ENCODE peak calls at places on chromosomes 13 and 19, in five cellular contexts. One of them, this sample, is unnamed.

GRCh38 chr19:13001502-13002388 is 6.5 kb downstream of the NFIX start:
- DNase-seq in breast epithelium: peak; percentile 80
- DNase-seq in H1: no peak
- DNase-seq in heart left ventricle: peak; percentile 76
- DNase-seq in PC-9: no peak
- DNase-seq in this sample: no peak

GRCh38 chr13:30718661-30719520 is 16.5 kb upstream of the ALOX5AP start:
- DNase-seq in breast epithelium: no peak
- DNase-seq in H1: no peak
- DNase-seq in heart left ventricle: no peak
- DNase-seq in PC-9: peak; percentile 29
- DNase-seq in this sample: no peak

GRCh38 chr19:49814010-49814409 is 918 bp upstream of the FUZ start:
- DNase-seq in breast epithelium: no peak
- DNase-seq in H1: no peak
- DNase-seq in heart left ventricle: no peak
- DNase-seq in PC-9: no peak
- DNase-seq in this sample: no peak

GRCh38 chr13:35865341-35866240 is 265.6 kb downstream of the DCLK1 start:
- DNase-seq in breast epithelium: no peak
- DNase-seq in H1: no peak
- DNase-seq in heart left ventricle: no peak
- DNase-seq in PC-9: no peak
- DNase-seq in this sample: no peak

GRCh38 chr19:22784051-22784450 is at the start of gene ZNF99:
- DNase-seq in breast epithelium: peak; percentile 81
- DNase-seq in H1: no peak
- DNase-seq in heart left ventricle: peak; percentile 71
- DNase-seq in PC-9: no peak
- DNase-seq in this sample: no peak

GRCh38 chr19:1000095-1000494 is at the start of gene GRIN3B:
- DNase-seq in breast epithelium: peak; percentile 69
- DNase-seq in H1: peak; percentile 89
- DNase-seq in heart left ventricle: peak; percentile 57
- DNase-seq in PC-9: peak; percentile 59
- DNase-seq in this sample: no peak

GRCh38 chr13:96925869-96926628 is 68.2 kb downstream of the OXGR1 start:
- DNase-seq in breast epithelium: no peak
- DNase-seq in H1: no peak
- DNase-seq in heart left ventricle: no peak
- DNase-seq in PC-9: no peak
- DNase-seq in this sample: no peak

GRCh38 chr19:11131471-11131870 is 24.1 kb downstream of the SPC24 start:
- DNase-seq in breast epithelium: no peak
- DNase-seq in H1: no peak
- DNase-seq in heart left ventricle: no peak
- DNase-seq in PC-9: no peak
- DNase-seq in this sample: no peak

GRCh38 chr13:59996461-59996860 is 167.3 kb downstream of the DIAPH3 start:
- DNase-seq in breast epithelium: no peak
- DNase-seq in H1: no peak
- DNase-seq in heart left ventricle: no peak
- DNase-seq in PC-9: no peak
- DNase-seq in this sample: no peak

GRCh38 chr13:44934724-44935123 is 54.5 kb downstream of the NUFIP1 start:
- DNase-seq in breast epithelium: no peak
- DNase-seq in H1: no peak
- DNase-seq in heart left ventricle: no peak
- DNase-seq in PC-9: no peak
- DNase-seq in this sample: no peak

GRCh38 chr13:97339019-97339988 is 94.7 kb upstream of the RAP2A start:
- DNase-seq in breast epithelium: no peak
- DNase-seq in H1: no peak
- DNase-seq in heart left ventricle: peak; percentile 71
- DNase-seq in PC-9: no peak
- DNase-seq in this sample: no peak

GRCh38 chr13:99289265-99289664 is 17.9 kb downstream of the GPR183 start:
- DNase-seq in breast epithelium: no peak
- DNase-seq in H1: no peak
- DNase-seq in heart left ventricle: no peak
- DNase-seq in PC-9: no peak
- DNase-seq in this sample: no peak

GRCh38 chr13:30346159-30346788 is 38.9 kb upstream of the KATNAL1 start:
- DNase-seq in breast epithelium: no peak
- DNase-seq in H1: no peak
- DNase-seq in heart left ventricle: no peak
- DNase-seq in PC-9: peak; percentile 39
- DNase-seq in this sample: no peak

GRCh38 chr13:32783067-32783466 is 196.8 kb downstream of the PDS5B start:
- DNase-seq in breast epithelium: no peak
- DNase-seq in H1: no peak
- DNase-seq in heart left ventricle: no peak
- DNase-seq in PC-9: no peak
- DNase-seq in this sample: no peak

GRCh38 chr13:110334841-110335490 is 27.9 kb downstream of the COL4A2 start:
- DNase-seq in breast epithelium: peak; percentile 28
- DNase-seq in H1: no peak
- DNase-seq in heart left ventricle: no peak
- DNase-seq in PC-9: no peak
- DNase-seq in this sample: no peak

GRCh38 chr13:31896427-31896826 is 135.1 kb upstream of the FRY start:
- DNase-seq in breast epithelium: no peak
- DNase-seq in H1: no peak
- DNase-seq in heart left ventricle: peak; percentile 35
- DNase-seq in PC-9: no peak
- DNase-seq in this sample: no peak

GRCh38 chr13:100506154-100506553 is 82.4 kb downstream of the GGACT start:
- DNase-seq in breast epithelium: no peak
- DNase-seq in H1: no peak
- DNase-seq in heart left ventricle: no peak
- DNase-seq in PC-9: no peak
- DNase-seq in this sample: no peak

GRCh38 chr19:16233081-16233776 is 35.5 kb downstream of the AP1M1 start:
- DNase-seq in breast epithelium: no peak
- DNase-seq in H1: no peak
- DNase-seq in heart left ventricle: no peak
- DNase-seq in PC-9: no peak
- DNase-seq in this sample: no peak

GRCh38 chr19:34925278-34925855 is 1.3 kb upstream of the ZNF30 start:
- DNase-seq in breast epithelium: no peak
- DNase-seq in H1: no peak
- DNase-seq in heart left ventricle: no peak
- DNase-seq in PC-9: no peak
- DNase-seq in this sample: no peak

GRCh38 chr13:40445557-40445990 is 220.9 kb downstream of the FOXO1 start:
- DNase-seq in breast epithelium: no peak
- DNase-seq in H1: no peak
- DNase-seq in heart left ventricle: peak; percentile 78
- DNase-seq in PC-9: peak; percentile 67
- DNase-seq in this sample: no peak

GRCh38 chr13:20489185-20489820 is 36.4 kb downstream of the CRYL1 start:
- DNase-seq in breast epithelium: no peak
- DNase-seq in H1: no peak
- DNase-seq in heart left ventricle: no peak
- DNase-seq in PC-9: peak; percentile 61
- DNase-seq in this sample: no peak

GRCh38 chr13:112710855-112711527 is 21.2 kb downstream of the ATP11A start:
- DNase-seq in breast epithelium: no peak
- DNase-seq in H1: no peak
- DNase-seq in heart left ventricle: no peak
- DNase-seq in PC-9: no peak
- DNase-seq in this sample: no peak

GRCh38 chr13:42363941-42364612 is 92.1 kb downstream of the AKAP11 start:
- DNase-seq in breast epithelium: no peak
- DNase-seq in H1: no peak
- DNase-seq in heart left ventricle: no peak
- DNase-seq in PC-9: peak; percentile 2
- DNase-seq in this sample: no peak

GRCh38 chr13:99805361-99805760 is 166.2 kb downstream of the ZIC5 start:
- DNase-seq in breast epithelium: no peak
- DNase-seq in H1: peak; percentile 51
- DNase-seq in heart left ventricle: no peak
- DNase-seq in PC-9: no peak
- DNase-seq in this sample: no peak

GRCh38 chr19:56170261-56170660 is 5.5 kb upstream of the GALP start:
- DNase-seq in breast epithelium: no peak
- DNase-seq in H1: no peak
- DNase-seq in heart left ventricle: peak; percentile 35
- DNase-seq in PC-9: peak; percentile 67
- DNase-seq in this sample: no peak

GRCh38 chr13:33230178-33230881 is 55.2 kb downstream of the STARD13 start:
- DNase-seq in breast epithelium: no peak
- DNase-seq in H1: no peak
- DNase-seq in heart left ventricle: no peak
- DNase-seq in PC-9: no peak
- DNase-seq in this sample: no peak

GRCh38 chr19:40264314-40265054 is 20.7 kb downstream of the AKT2 start:
- DNase-seq in breast epithelium: no peak
- DNase-seq in H1: no peak
- DNase-seq in heart left ventricle: no peak
- DNase-seq in PC-9: no peak
- DNase-seq in this sample: no peak

GRCh38 chr13:99501952-99502310 is 659 bp downstream of the TM9SF2 start:
- DNase-seq in breast epithelium: no peak
- DNase-seq in H1: no peak
- DNase-seq in heart left ventricle: peak; percentile 22
- DNase-seq in PC-9: no peak
- DNase-seq in this sample: no peak

GRCh38 chr19:11587302-11587972 is 9.8 kb upstream of the ZNF627 start:
- DNase-seq in breast epithelium: peak; percentile 76
- DNase-seq in H1: peak; percentile 97
- DNase-seq in heart left ventricle: peak; percentile 78
- DNase-seq in PC-9: peak; percentile 76
- DNase-seq in this sample: peak; percentile 84

GRCh38 chr13:113903361-113903760 is 39.5 kb upstream of the GAS6 start:
- DNase-seq in breast epithelium: peak; percentile 55
- DNase-seq in H1: no peak
- DNase-seq in heart left ventricle: no peak
- DNase-seq in PC-9: no peak
- DNase-seq in this sample: peak; percentile 32

GRCh38 chr19:48940902-48941301 is 7.4 kb downstream of the DHDH start:
- DNase-seq in breast epithelium: no peak
- DNase-seq in H1: no peak
- DNase-seq in heart left ventricle: no peak
- DNase-seq in PC-9: no peak
- DNase-seq in this sample: no peak

GRCh38 chr13:89465366-89465765 is 1794.2 kb downstream of the SLITRK5 start:
- DNase-seq in breast epithelium: no peak
- DNase-seq in H1: no peak
- DNase-seq in heart left ventricle: no peak
- DNase-seq in PC-9: no peak
- DNase-seq in this sample: no peak

GRCh38 chr19:8257052-8257443 is 47.9 kb downstream of the CERS4 start:
- DNase-seq in breast epithelium: no peak
- DNase-seq in H1: peak; percentile 65
- DNase-seq in heart left ventricle: no peak
- DNase-seq in PC-9: no peak
- DNase-seq in this sample: no peak

DNA sequence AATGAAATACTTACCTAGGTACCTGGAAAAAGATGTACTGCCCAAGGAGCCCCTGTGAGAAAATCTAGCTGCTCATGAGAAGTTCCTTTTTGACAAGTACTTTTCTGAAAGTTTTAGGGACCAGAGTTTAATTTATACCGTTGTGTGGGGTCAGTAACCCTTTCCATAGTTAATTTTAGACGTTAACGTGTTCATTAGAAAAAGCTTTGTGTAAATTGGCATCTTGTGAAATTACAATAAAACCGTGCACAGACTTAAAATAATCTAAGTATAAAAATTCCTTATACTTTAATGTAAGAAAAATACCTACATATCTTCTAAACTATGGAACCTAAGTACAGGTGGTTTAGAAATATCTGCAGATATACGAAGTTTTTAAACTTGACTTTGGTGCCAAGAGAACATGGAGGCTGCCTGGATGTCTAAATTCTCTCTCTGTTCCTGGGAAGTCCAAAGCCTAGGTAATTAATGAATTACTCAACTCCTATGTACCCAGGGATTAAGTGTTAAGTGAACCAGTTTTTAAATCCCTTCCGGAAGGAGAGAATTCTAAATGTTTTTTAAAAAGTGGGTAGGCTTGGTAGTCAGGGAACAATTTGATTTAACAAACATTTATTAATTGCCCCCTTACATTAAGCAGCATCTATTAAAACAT is 50.2 kb upstream of the PDX1 start:
- DNase-seq in breast epithelium: no peak
- DNase-seq in H1: no peak
- DNase-seq in heart left ventricle: no peak
- DNase-seq in PC-9: no peak
- DNase-seq in this sample: no peak
- TF ChIP-seq CTCF in breast epithelium: no peak
- TF ChIP-seq CTCF in H1: no peak
- TF ChIP-seq CTCF in heart left ventricle: no peak
- TF ChIP-seq CTCF in PC-9: peak; percentile 48
- TF ChIP-seq CTCF in this sample: peak; percentile 37

DNA sequence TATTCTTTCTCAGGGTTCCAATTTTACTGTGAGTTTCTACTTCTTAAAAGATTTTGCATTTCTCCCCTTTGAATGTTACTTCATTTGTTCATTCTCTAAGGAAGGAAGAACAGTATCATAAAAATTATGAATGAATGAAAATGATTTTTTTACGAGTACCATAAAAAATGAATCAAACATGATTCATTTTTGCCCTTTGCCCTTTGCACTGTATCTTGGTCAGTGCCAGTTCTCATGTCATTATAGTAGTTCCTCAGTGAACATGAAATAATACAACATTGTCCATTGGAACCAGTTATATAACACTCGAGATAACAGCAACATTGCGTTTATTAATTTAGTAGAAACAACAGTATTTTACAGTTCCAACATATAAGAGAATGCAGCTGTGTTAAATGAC is 28.8 kb downstream of the FLT1 start:
- DNase-seq in breast epithelium: no peak
- DNase-seq in H1: no peak
- DNase-seq in heart left ventricle: no peak
- DNase-seq in PC-9: no peak
- DNase-seq in this sample: no peak
- TF ChIP-seq CTCF in breast epithelium: no peak
- TF ChIP-seq CTCF in H1: no peak
- TF ChIP-seq CTCF in heart left ventricle: no peak
- TF ChIP-seq CTCF in PC-9: no peak
- TF ChIP-seq CTCF in this sample: no peak

DNA sequence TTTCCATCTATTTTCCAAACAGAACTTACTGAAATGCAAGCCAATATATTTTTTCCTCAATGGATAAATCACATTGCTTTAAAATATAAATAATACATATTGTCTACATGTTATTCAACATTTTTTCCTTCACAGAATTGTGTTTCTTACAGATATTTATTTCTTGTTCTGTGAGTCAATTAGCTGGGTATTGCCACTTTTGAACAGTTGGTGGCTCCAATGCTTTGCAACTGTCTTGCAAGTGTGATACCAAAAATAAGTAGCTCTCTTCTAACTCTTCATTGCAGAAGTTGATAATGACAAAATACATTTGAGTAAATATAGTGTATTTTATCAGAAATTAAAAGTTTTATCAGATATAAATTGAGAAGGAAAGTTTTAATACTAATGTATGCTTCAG is 17.1 kb upstream of the GPC5 start:
- DNase-seq in breast epithelium: no peak
- DNase-seq in H1: no peak
- DNase-seq in heart left ventricle: no peak
- DNase-seq in PC-9: no peak
- DNase-seq in this sample: no peak
- TF ChIP-seq CTCF in breast epithelium: no peak
- TF ChIP-seq CTCF in H1: peak; percentile 39
- TF ChIP-seq CTCF in heart left ventricle: no peak
- TF ChIP-seq CTCF in PC-9: peak; percentile 42
- TF ChIP-seq CTCF in this sample: peak; percentile 71

GRCh38 chr19:3879656-3880055 is 829 bp upstream of the ATCAY start:
- DNase-seq in breast epithelium: no peak
- DNase-seq in H1: peak; percentile 64
- DNase-seq in heart left ventricle: no peak
- DNase-seq in PC-9: no peak
- DNase-seq in this sample: no peak
- TF ChIP-seq CTCF in breast epithelium: no peak
- TF ChIP-seq CTCF in H1: peak; percentile 68
- TF ChIP-seq CTCF in heart left ventricle: no peak
- TF ChIP-seq CTCF in PC-9: no peak
- TF ChIP-seq CTCF in this sample: peak; percentile 61

This sample was measured in type B pancreatic cell.